ENCODE peak calls at places on chromosomes 7 and 10, in nine cellular contexts. One of them, this sample, is unnamed.

GRCh38 chr10:3014968-3015367 is 52.4 kb upstream of the PFKP start:
- DNase-seq in A549: no peak
- DNase-seq in gastrocnemius medialis: no peak
- DNase-seq in ovary: no peak
- DNase-seq in stomach: no peak
- DNase-seq in vagina: no peak
- DNase-seq in heart left ventricle: no peak
- DNase-seq in transverse colon: peak
- DNase-seq in GM12891: no peak
- DNase-seq in this sample: no peak

GRCh38 chr10:102775201-102775972 is 31.6 kb downstream of the WBP1L start:
- DNase-seq in A549: no peak
- DNase-seq in gastrocnemius medialis: peak
- DNase-seq in ovary: peak
- DNase-seq in stomach: no peak
- DNase-seq in vagina: peak
- DNase-seq in heart left ventricle: peak
- DNase-seq in transverse colon: peak
- DNase-seq in GM12891: no peak
- DNase-seq in this sample: no peak

GRCh38 chr10:72694476-72695369 is 2.8 kb downstream of the MCU start:
- DNase-seq in A549: peak
- DNase-seq in gastrocnemius medialis: peak
- DNase-seq in ovary: no peak
- DNase-seq in stomach: no peak
- DNase-seq in vagina: no peak
- DNase-seq in heart left ventricle: peak
- DNase-seq in transverse colon: no peak
- DNase-seq in GM12891: no peak
- DNase-seq in this sample: no peak

GRCh38 chr10:60348982-60349381 is 40.7 kb downstream of the ANK3 start:
- DNase-seq in A549: no peak
- DNase-seq in gastrocnemius medialis: no peak
- DNase-seq in ovary: no peak
- DNase-seq in stomach: no peak
- DNase-seq in vagina: no peak
- DNase-seq in heart left ventricle: no peak
- DNase-seq in transverse colon: no peak
- DNase-seq in GM12891: no peak
- DNase-seq in this sample: no peak

GRCh38 chr10:12390733-12391132 is 41.4 kb downstream of the CAMK1D start:
- DNase-seq in A549: no peak
- DNase-seq in gastrocnemius medialis: no peak
- DNase-seq in ovary: peak
- DNase-seq in stomach: no peak
- DNase-seq in vagina: no peak
- DNase-seq in heart left ventricle: no peak
- DNase-seq in transverse colon: no peak
- DNase-seq in GM12891: no peak
- DNase-seq in this sample: no peak

GRCh38 chr7:2554654-2555053 is 670 bp downstream of the BRAT1 start:
- DNase-seq in A549: no peak
- DNase-seq in gastrocnemius medialis: no peak
- DNase-seq in ovary: no peak
- DNase-seq in stomach: no peak
- DNase-seq in vagina: no peak
- DNase-seq in heart left ventricle: no peak
- DNase-seq in transverse colon: no peak
- DNase-seq in GM12891: peak
- DNase-seq in this sample: no peak

GRCh38 chr10:69179089-69179742 is 818 bp upstream of the SUPV3L1 start:
- DNase-seq in A549: no peak
- DNase-seq in gastrocnemius medialis: peak
- DNase-seq in ovary: peak
- DNase-seq in stomach: no peak
- DNase-seq in vagina: no peak
- DNase-seq in heart left ventricle: no peak
- DNase-seq in transverse colon: peak
- DNase-seq in GM12891: no peak
- DNase-seq in this sample: no peak

GRCh38 chr7:144606231-144606630 is 202.7 kb upstream of the NOBOX start:
- DNase-seq in A549: no peak
- DNase-seq in gastrocnemius medialis: no peak
- DNase-seq in ovary: no peak
- DNase-seq in stomach: no peak
- DNase-seq in vagina: no peak
- DNase-seq in heart left ventricle: no peak
- DNase-seq in transverse colon: no peak
- DNase-seq in GM12891: no peak
- DNase-seq in this sample: no peak

GRCh38 chr7:32588657-32589056 is 93.4 kb downstream of the AVL9 start:
- DNase-seq in A549: peak
- DNase-seq in gastrocnemius medialis: no peak
- DNase-seq in ovary: no peak
- DNase-seq in stomach: no peak
- DNase-seq in vagina: no peak
- DNase-seq in heart left ventricle: no peak
- DNase-seq in transverse colon: no peak
- DNase-seq in GM12891: peak
- DNase-seq in this sample: no peak

GRCh38 chr7:8035647-8036518 is 67.3 kb downstream of the GLCCI1 start:
- DNase-seq in A549: peak
- DNase-seq in gastrocnemius medialis: no peak
- DNase-seq in ovary: no peak
- DNase-seq in stomach: no peak
- DNase-seq in vagina: no peak
- DNase-seq in heart left ventricle: no peak
- DNase-seq in transverse colon: no peak
- DNase-seq in GM12891: no peak
- DNase-seq in this sample: no peak

GRCh38 chr10:87842220-87842641 is 21.1 kb downstream of the KLLN start:
- DNase-seq in A549: peak
- DNase-seq in gastrocnemius medialis: no peak
- DNase-seq in ovary: no peak
- DNase-seq in stomach: peak
- DNase-seq in vagina: no peak
- DNase-seq in heart left ventricle: no peak
- DNase-seq in transverse colon: peak
- DNase-seq in GM12891: no peak
- DNase-seq in this sample: no peak

GRCh38 chr7:153523320-153524015 is 528.7 kb upstream of the DPP6 start:
- DNase-seq in A549: no peak
- DNase-seq in gastrocnemius medialis: no peak
- DNase-seq in ovary: no peak
- DNase-seq in stomach: no peak
- DNase-seq in vagina: no peak
- DNase-seq in heart left ventricle: no peak
- DNase-seq in transverse colon: no peak
- DNase-seq in GM12891: no peak
- DNase-seq in this sample: no peak

GRCh38 chr7:32335107-32335506 is 155.1 kb downstream of the LSM5 start:
- DNase-seq in A549: peak
- DNase-seq in gastrocnemius medialis: no peak
- DNase-seq in ovary: no peak
- DNase-seq in stomach: no peak
- DNase-seq in vagina: no peak
- DNase-seq in heart left ventricle: peak
- DNase-seq in transverse colon: no peak
- DNase-seq in GM12891: no peak
- DNase-seq in this sample: no peak

GRCh38 chr10:72263613-72264241 is 10.0 kb upstream of the DDIT4 start:
- DNase-seq in A549: peak
- DNase-seq in gastrocnemius medialis: peak
- DNase-seq in ovary: no peak
- DNase-seq in stomach: peak
- DNase-seq in vagina: no peak
- DNase-seq in heart left ventricle: no peak
- DNase-seq in transverse colon: peak
- DNase-seq in GM12891: no peak
- DNase-seq in this sample: no peak

GRCh38 chr7:26346611-26347200 is 55.0 kb downstream of the SNX10 start:
- DNase-seq in A549: no peak
- DNase-seq in gastrocnemius medialis: no peak
- DNase-seq in ovary: no peak
- DNase-seq in stomach: no peak
- DNase-seq in vagina: no peak
- DNase-seq in heart left ventricle: no peak
- DNase-seq in transverse colon: peak
- DNase-seq in GM12891: no peak
- DNase-seq in this sample: no peak

GRCh38 chr7:30284298-30285066 is at the start of gene ZNRF2:
- DNase-seq in A549: peak
- DNase-seq in gastrocnemius medialis: peak
- DNase-seq in ovary: peak
- DNase-seq in stomach: peak
- DNase-seq in vagina: peak
- DNase-seq in heart left ventricle: peak
- DNase-seq in transverse colon: peak
- DNase-seq in GM12891: peak
- DNase-seq in this sample: peak

GRCh38 chr10:119135517-119135890 is 30.0 kb downstream of the SFXN4 start:
- DNase-seq in A549: no peak
- DNase-seq in gastrocnemius medialis: peak
- DNase-seq in ovary: no peak
- DNase-seq in stomach: no peak
- DNase-seq in vagina: no peak
- DNase-seq in heart left ventricle: no peak
- DNase-seq in transverse colon: no peak
- DNase-seq in GM12891: no peak
- DNase-seq in this sample: peak

GRCh38 chr10:74825033-74825370 is 1.4 kb upstream of the KAT6B start:
- DNase-seq in A549: no peak
- DNase-seq in gastrocnemius medialis: peak
- DNase-seq in ovary: peak
- DNase-seq in stomach: peak
- DNase-seq in vagina: peak
- DNase-seq in heart left ventricle: peak
- DNase-seq in transverse colon: peak
- DNase-seq in GM12891: peak
- DNase-seq in this sample: peak

GRCh38 chr7:138954545-138955475 is 26.4 kb downstream of the KIAA1549 start:
- DNase-seq in A549: no peak
- DNase-seq in gastrocnemius medialis: no peak
- DNase-seq in ovary: no peak
- DNase-seq in stomach: no peak
- DNase-seq in vagina: no peak
- DNase-seq in heart left ventricle: no peak
- DNase-seq in transverse colon: no peak
- DNase-seq in GM12891: no peak
- DNase-seq in this sample: no peak
- TF ChIP-seq POLR2A in A549: no peak
- TF ChIP-seq POLR2A in gastrocnemius medialis: no peak
- TF ChIP-seq POLR2A in ovary: no peak
- TF ChIP-seq POLR2A in stomach: no peak
- TF ChIP-seq POLR2A in vagina: no peak
- TF ChIP-seq POLR2A in heart left ventricle: no peak
- TF ChIP-seq POLR2A in transverse colon: no peak
- TF ChIP-seq POLR2A in GM12891: no peak
- TF ChIP-seq POLR2A in this sample: no peak

DNA sequence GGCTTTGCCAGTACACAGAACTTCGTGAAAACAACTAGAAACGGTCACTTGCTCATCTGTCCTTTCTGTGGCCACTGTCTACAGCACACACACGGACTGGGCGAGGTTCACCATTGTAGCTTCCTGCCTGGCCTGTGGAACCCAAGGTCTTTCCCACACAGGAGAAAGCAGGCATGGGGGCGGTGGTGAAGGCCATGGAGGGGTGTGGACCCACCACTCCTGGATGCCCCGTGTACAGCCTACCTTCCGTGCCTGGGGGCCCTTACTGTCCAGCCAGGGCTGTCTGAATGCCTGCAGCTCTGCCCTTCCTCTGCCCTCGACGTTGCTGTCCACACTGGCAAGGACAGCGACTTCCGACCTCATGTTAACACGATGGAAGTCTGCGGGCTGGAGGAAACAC is 108.8 kb downstream of the PRPF18 start:
- DNase-seq in A549: no peak
- DNase-seq in gastrocnemius medialis: no peak
- DNase-seq in ovary: no peak
- DNase-seq in stomach: no peak
- DNase-seq in vagina: no peak
- DNase-seq in heart left ventricle: no peak
- DNase-seq in transverse colon: no peak
- DNase-seq in GM12891: no peak
- DNase-seq in this sample: no peak
- TF ChIP-seq POLR2A in A549: no peak
- TF ChIP-seq POLR2A in gastrocnemius medialis: no peak
- TF ChIP-seq POLR2A in ovary: no peak
- TF ChIP-seq POLR2A in stomach: no peak
- TF ChIP-seq POLR2A in vagina: no peak
- TF ChIP-seq POLR2A in heart left ventricle: no peak
- TF ChIP-seq POLR2A in transverse colon: no peak
- TF ChIP-seq POLR2A in GM12891: no peak
- TF ChIP-seq POLR2A in this sample: no peak

DNA sequence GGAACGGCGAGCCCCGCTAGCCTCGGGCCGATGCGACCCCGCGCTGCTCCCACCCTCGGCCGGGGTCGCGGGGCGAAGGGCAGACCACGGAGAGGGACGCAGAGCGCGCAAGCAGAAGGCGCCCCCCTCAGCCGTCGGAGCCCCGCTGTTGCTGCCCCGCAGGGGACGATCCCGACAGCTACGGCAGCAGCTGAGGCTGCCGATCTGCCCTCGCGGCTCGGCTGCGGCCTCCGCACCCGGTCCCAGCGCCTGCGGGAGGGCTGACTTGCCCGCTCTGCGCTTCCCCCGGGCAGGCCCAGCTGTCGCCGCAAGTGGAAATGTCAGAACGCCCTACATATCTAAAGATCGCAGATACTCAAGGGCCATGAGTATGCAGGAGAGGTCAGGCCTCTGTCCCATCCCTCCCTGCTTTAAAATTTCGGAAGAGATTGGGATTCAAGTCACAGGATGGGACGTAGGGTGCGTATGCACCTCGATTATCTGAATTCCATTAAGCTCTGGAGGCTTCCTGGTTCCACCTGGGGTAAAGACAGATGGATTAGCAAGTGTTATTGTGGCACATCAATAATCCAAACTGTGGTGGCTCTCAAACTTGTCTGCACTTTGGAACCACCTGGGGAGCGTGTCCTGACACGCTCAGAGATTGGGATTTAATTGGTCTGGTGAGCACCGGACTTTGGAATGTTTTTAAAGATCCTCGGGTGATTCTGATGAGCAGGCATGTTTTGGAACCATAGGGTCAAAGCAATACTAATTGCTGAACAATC is at the start of gene CRPPA:
- DNase-seq in A549: peak
- DNase-seq in gastrocnemius medialis: no peak
- DNase-seq in ovary: peak
- DNase-seq in stomach: no peak
- DNase-seq in vagina: no peak
- DNase-seq in heart left ventricle: peak
- DNase-seq in transverse colon: peak
- DNase-seq in GM12891: no peak
- DNase-seq in this sample: peak
- TF ChIP-seq POLR2A in A549: no peak
- TF ChIP-seq POLR2A in gastrocnemius medialis: no peak
- TF ChIP-seq POLR2A in ovary: no peak
- TF ChIP-seq POLR2A in stomach: no peak
- TF ChIP-seq POLR2A in vagina: no peak
- TF ChIP-seq POLR2A in heart left ventricle: no peak
- TF ChIP-seq POLR2A in transverse colon: peak
- TF ChIP-seq POLR2A in GM12891: no peak
- TF ChIP-seq POLR2A in this sample: no peak

GRCh38 chr7:96388166-96388565 is 66.3 kb upstream of the SLC25A13 start:
- DNase-seq in A549: no peak
- DNase-seq in gastrocnemius medialis: no peak
- DNase-seq in ovary: no peak
- DNase-seq in stomach: no peak
- DNase-seq in vagina: no peak
- DNase-seq in heart left ventricle: no peak
- DNase-seq in transverse colon: no peak
- DNase-seq in GM12891: no peak
- DNase-seq in this sample: no peak

GRCh38 chr7:96388620-96389383 is 66.9 kb upstream of the SLC25A13 start:
- DNase-seq in A549: peak
- DNase-seq in gastrocnemius medialis: no peak
- DNase-seq in ovary: peak
- DNase-seq in stomach: no peak
- DNase-seq in vagina: no peak
- DNase-seq in heart left ventricle: peak
- DNase-seq in transverse colon: no peak
- DNase-seq in GM12891: no peak
- DNase-seq in this sample: no peak
- TF ChIP-seq POLR2A in A549: no peak
- TF ChIP-seq POLR2A in gastrocnemius medialis: no peak
- TF ChIP-seq POLR2A in ovary: no peak
- TF ChIP-seq POLR2A in stomach: no peak
- TF ChIP-seq POLR2A in vagina: no peak
- TF ChIP-seq POLR2A in heart left ventricle: no peak
- TF ChIP-seq POLR2A in transverse colon: no peak
- TF ChIP-seq POLR2A in GM12891: no peak
- TF ChIP-seq POLR2A in this sample: no peak

This sample was measured in lower leg skin.